ENCODE peak calls at places on chromosome 19, in seven cellular contexts. T, F, E, R, W, I and N are unnamed samples.
A peak's percentile ranks its signal among the peaks of the same experiment; 100 is the strongest.

GRCh38 chr19:28307460-28307859 is 905.5 kb downstream of the UQCRFS1 start:
- DNase-seq in T (no peak), F (no peak), E (no peak), R (no peak), W (no peak), I (no peak), N (no peak)

GRCh38 chr19:14149509-14149994 is 13.2 kb upstream of the ASF1B start:
- DNase-seq in T (no peak), F (no peak), E (peak; percentile 78), R (no peak), W (no peak), I (no peak), N (peak; percentile 96)

GRCh38 chr19:719081-719512 is 10.4 kb downstream of the PALM start:
- DNase-seq in T (peak; percentile 38), F (no peak), E (peak; percentile 92), R (peak; percentile 60), W (peak; percentile 90), I (peak; percentile 39), N (no peak)

GRCh38 chr19:11506101-11506555 is 489 bp upstream of the ZNF653 start:
- DNase-seq in T (no peak), F (no peak), E (no peak), R (no peak), W (no peak), I (no peak), N (no peak)

GRCh38 chr19:40421468-40421778 is 4.4 kb downstream of the SERTAD1 start:
- DNase-seq in T (no peak), F (no peak), E (no peak), R (no peak), W (no peak), I (no peak), N (no peak)

GRCh38 chr19:42693760-42694350 is 46.4 kb downstream of the PSG3 start:
- DNase-seq in T (peak; percentile 43), F (no peak), E (no peak), R (no peak), W (no peak), I (peak; percentile 49), N (no peak)

GRCh38 chr19:29748996-29749395 is 33.9 kb upstream of the C19orf12 start:
- DNase-seq in T (no peak), F (no peak), E (no peak), R (no peak), W (no peak), I (no peak), N (no peak)

GRCh38 chr19:55041627-55042343 is 3.7 kb upstream of the GP6 start:
- DNase-seq in T (peak; percentile 80), F (no peak), E (no peak), R (no peak), W (no peak), I (no peak), N (no peak)

GRCh38 chr19:5542665-5543064 is 25.1 kb downstream of the TINCR start:
- DNase-seq in T (no peak), F (no peak), E (no peak), R (no peak), W (no peak), I (no peak), N (no peak)

GRCh38 chr19:5936308-5936980 is 22.4 kb downstream of the CAPS start:
- DNase-seq in T (no peak), F (no peak), E (no peak), R (no peak), W (no peak), I (no peak), N (no peak)

GRCh38 chr19:49231389-49231788 is 73.8 kb downstream of the TRPM4 start:
- DNase-seq in T (no peak), F (peak; percentile 41), E (no peak), R (no peak), W (no peak), I (no peak), N (no peak)

GRCh38 chr19:29514525-29515232 is 11.1 kb upstream of the VSTM2B start:
- DNase-seq in T (no peak), F (no peak), E (no peak), R (no peak), W (no peak), I (no peak), N (no peak)

GRCh38 chr19:48933382-48933932 is at the start of gene DHDH:
- DNase-seq in T (peak; percentile 91), F (peak; percentile 26), E (peak; percentile 75), R (peak; percentile 97), W (peak; percentile 86), I (peak; percentile 74), N (no peak)

GRCh38 chr19:52296773-52297600 is at the start of gene ZNF480:
- DNase-seq in T (peak; percentile 91), F (peak; percentile 23), E (peak; percentile 85), R (peak; percentile 72), W (peak; percentile 93), I (peak; percentile 68), N (peak; percentile 93)

GRCh38 chr19:32688315-32688714 is 3.3 kb upstream of the NUDT19 start:
- DNase-seq in T (peak; percentile 18), F (no peak), E (no peak), R (no peak), W (no peak), I (no peak), N (no peak)

GRCh38 chr19:54014920-54015560 is 23.6 kb downstream of the CACNG6 start:
- DNase-seq in T (no peak), F (no peak), E (no peak), R (no peak), W (no peak), I (no peak), N (no peak)

GRCh38 chr19:22783651-22784050 is 300 bp downstream of the ZNF99 start:
- DNase-seq in T (no peak), F (no peak), E (no peak), R (no peak), W (no peak), I (no peak), N (no peak)

GRCh38 chr19:31378404-31378803 is 29.2 kb upstream of the TSHZ3 start:
- DNase-seq in T (no peak), F (no peak), E (peak; percentile 63), R (no peak), W (no peak), I (peak; percentile 4), N (no peak)

GRCh38 chr19:18336121-18336520 is 4.3 kb upstream of the PGPEP1 start:
- DNase-seq in T (no peak), F (no peak), E (no peak), R (no peak), W (no peak), I (peak; percentile 49), N (no peak)

GRCh38 chr19:52535831-52536800 is 8.6 kb downstream of the ZNF808 start:
- DNase-seq in T (no peak), F (peak; percentile 67), E (peak; percentile 84), R (peak; percentile 92), W (peak; percentile 95), I (no peak), N (peak; percentile 96)

DNA sequence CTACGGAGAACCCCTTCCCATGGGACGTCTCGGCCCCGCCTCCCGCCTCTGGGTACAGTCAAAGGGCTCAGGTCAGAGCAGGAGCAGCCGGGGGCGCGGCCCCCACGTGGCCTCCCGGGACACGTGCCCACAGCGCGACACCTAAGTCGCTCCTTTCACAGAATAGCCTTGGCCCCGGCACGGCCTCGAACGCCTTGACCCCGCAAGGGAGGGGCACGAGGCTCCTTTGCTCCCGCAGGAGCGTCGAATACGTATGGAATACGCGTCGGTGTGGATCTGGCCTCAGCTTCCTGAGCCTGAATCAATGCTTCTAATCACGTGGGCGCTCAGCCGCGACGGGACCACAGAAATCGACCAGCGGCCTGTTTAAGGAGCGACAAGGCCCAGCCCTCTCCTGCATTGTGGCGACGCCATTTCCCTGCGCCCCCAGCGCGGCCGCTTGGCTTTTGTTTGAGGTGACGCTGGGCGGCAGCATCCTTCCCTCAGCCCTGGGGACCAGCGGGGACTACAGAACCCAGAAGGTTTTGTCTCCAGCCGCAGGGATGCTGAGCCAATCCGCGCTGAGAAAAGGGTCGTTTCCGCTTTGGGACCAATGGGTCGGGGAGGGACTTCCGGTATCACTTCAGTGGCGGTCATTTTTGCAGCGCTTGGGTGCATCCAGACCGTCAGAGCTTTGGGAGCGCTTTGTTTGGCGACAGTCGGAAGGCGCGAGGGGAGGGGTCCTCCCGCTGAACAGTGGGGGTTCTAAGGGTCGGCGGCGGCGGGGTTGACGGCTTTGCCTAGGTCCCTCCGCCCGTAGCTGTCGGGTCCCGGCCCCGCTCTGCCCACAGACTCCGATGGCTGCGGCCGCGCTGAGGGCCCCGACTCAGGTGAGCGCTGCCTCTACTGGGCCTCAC is at the start of gene ZIK1:
- DNase-seq in T (peak; percentile 63), F (peak; percentile 61), E (peak; percentile 86), R (peak; percentile 90), W (peak; percentile 93), I (peak; percentile 83), N (peak; percentile 97)
- TF ChIP-seq EP300 in T (no peak), F (no peak), E (no peak), R (no peak), W (no peak), I (no peak), N (no peak)

GRCh38 chr19:10416380-10417257 is 3.7 kb upstream of the PDE4A start:
- DNase-seq in T (peak; percentile 93), F (peak; percentile 60), E (peak; percentile 79), R (peak; percentile 100), W (peak; percentile 94), I (peak; percentile 83), N (no peak)
- TF ChIP-seq EP300 in T (peak; percentile 40), F (peak; percentile 74), E (no peak), R (no peak), W (no peak), I (no peak), N (no peak)

DNA sequence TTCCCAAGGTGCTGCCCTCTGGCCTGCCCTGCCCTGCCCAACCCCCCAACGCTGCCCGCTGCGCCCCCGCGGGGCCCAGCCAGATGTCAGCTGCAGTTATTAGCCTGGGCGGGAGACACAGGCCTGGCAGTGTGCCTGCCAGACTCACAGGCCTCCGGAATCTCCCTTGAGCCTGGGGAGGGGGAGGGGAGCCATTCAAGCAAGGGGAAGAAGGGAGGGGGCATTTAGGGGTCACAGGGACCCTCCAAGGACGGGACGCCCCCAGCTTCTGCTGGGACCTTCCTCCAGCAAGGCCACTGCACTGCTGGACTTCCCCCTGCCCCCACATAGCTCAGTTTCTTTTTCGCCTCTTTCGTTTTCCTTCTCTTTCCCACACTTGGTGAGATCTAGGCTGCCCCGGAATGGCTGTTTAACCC is 2.6 kb upstream of the JUNB start:
- DNase-seq in T (peak; percentile 53), F (peak; percentile 84), E (peak; percentile 87), R (no peak), W (no peak), I (peak; percentile 41), N (no peak)
- TF ChIP-seq EP300 in T (peak; percentile 39), F (peak; percentile 88), E (no peak), R (no peak), W (no peak), I (no peak), N (no peak)

GRCh38 chr19:47228937-47229673 is 1.9 kb downstream of the BBC3 start:
- DNase-seq in T (no peak), F (no peak), E (no peak), R (no peak), W (no peak), I (peak; percentile 32), N (no peak)

GRCh38 chr19:47226426-47227346 is 4.3 kb downstream of the BBC3 start:
- DNase-seq in T (peak; percentile 79), F (peak; percentile 57), E (peak; percentile 69), R (peak; percentile 69), W (peak; percentile 91), I (peak; percentile 89), N (peak; percentile 96)

GRCh38 chr19:47228168-47228936 is 2.6 kb downstream of the BBC3 start:
- DNase-seq in T (peak; percentile 66), F (no peak), E (peak; percentile 64), R (peak; percentile 72), W (no peak), I (peak; percentile 69), N (no peak)

GRCh38 chr19:47225746-47226425 is 5.1 kb downstream of the BBC3 start:
- DNase-seq in T (peak; percentile 97), F (no peak), E (peak; percentile 94), R (peak; percentile 91), W (peak; percentile 93), I (peak; percentile 72), N (peak; percentile 96)

GRCh38 chr19:47227347-47228167 is 3.4 kb downstream of the BBC3 start:
- DNase-seq in T (peak; percentile 85), F (peak; percentile 69), E (peak; percentile 82), R (peak; percentile 94), W (peak; percentile 97), I (peak; percentile 88), N (peak; percentile 98)
- TF ChIP-seq EP300 in T (peak; percentile 54), F (peak; percentile 42), E (peak; percentile 11), R (no peak), W (no peak), I (peak; percentile 12), N (no peak)